ENCODE peak calls at places on chromosomes 12 and 14, in eight cellular contexts. R is DND-41, F is foreskin fibroblast, D is brain microvascular endothelial cell, V is thoracic aorta, E is stomach, X is cardiac fibroblast, T is dorsolateral prefrontal cortex. Z is an unnamed sample.

GRCh38 chr12:88242161-88242925 is 100.2 kb downstream of the TMTC3 start:
- DNase-seq in R (no peak), F (peak; percentile 98), D (peak; percentile 97), V (peak; percentile 16), E (no peak), X (peak; percentile 99), T (no peak), Z (peak; percentile 98)

GRCh38 chr12:125351788-125352187 is 286.6 kb downstream of the AACS start:
- DNase-seq in R (no peak), F (no peak), D (no peak), V (no peak), E (no peak), X (no peak), T (no peak), Z (no peak)

GRCh38 chr12:6953417-6954315 is 2.5 kb downstream of the PTPN6 start:
- DNase-seq in R (peak; percentile 81), F (no peak), D (no peak), V (no peak), E (peak; percentile 54), X (peak; percentile 47), T (no peak), Z (no peak)

GRCh38 chr14:106790189-106791036 is 1264.0 kb downstream of the TMEM121 start:
- DNase-seq in R (peak; percentile 84), F (no peak), D (no peak), V (no peak), E (peak; percentile 85), X (peak; percentile 15), T (no peak), Z (no peak)

GRCh38 chr12:110109037-110109836 is 14.9 kb upstream of the IFT81 start:
- DNase-seq in R (no peak), F (peak; percentile 99), D (peak; percentile 99), V (peak; percentile 74), E (peak; percentile 77), X (peak; percentile 99), T (no peak), Z (peak; percentile 100)

GRCh38 chr14:39568809-39569538 is 136.7 kb upstream of the FBXO33 start:
- DNase-seq in R (no peak), F (no peak), D (no peak), V (no peak), E (no peak), X (no peak), T (no peak), Z (no peak)

GRCh38 chr14:79483472-79483871 is 727.8 kb downstream of the DIO2 start:
- DNase-seq in R (no peak), F (peak; percentile 55), D (peak; percentile 88), V (no peak), E (no peak), X (peak; percentile 56), T (peak; percentile 16), Z (peak; percentile 7)

GRCh38 chr12:19190292-19191031 is 60.9 kb downstream of the PLEKHA5 start:
- DNase-seq in R (no peak), F (peak; percentile 72), D (peak; percentile 42), V (no peak), E (no peak), X (peak; percentile 75), T (peak; percentile 22), Z (peak; percentile 81)

GRCh38 chr12:32036477-32037263 is 70.0 kb upstream of the BICD1 start:
- DNase-seq in R (no peak), F (no peak), D (no peak), V (no peak), E (no peak), X (no peak), T (no peak), Z (no peak)

GRCh38 chr14:98957211-98958047 is 314.6 kb downstream of the BCL11B start:
- DNase-seq in R (no peak), F (peak; percentile 8), D (no peak), V (peak; percentile 43), E (peak; percentile 37), X (peak; percentile 23), T (no peak), Z (peak; percentile 26)

GRCh38 chr12:101877816-101878811 is 734 bp downstream of the DRAM1 start:
- DNase-seq in R (no peak), F (peak; percentile 60), D (no peak), V (no peak), E (peak; percentile 32), X (peak; percentile 35), T (no peak), Z (peak; percentile 31)

GRCh38 chr12:92943482-92944250 is 14.6 kb upstream of the EEA1 start:
- DNase-seq in R (no peak), F (no peak), D (no peak), V (no peak), E (no peak), X (peak; percentile 59), T (no peak), Z (peak; percentile 83)

GRCh38 chr14:77032854-77033621 is 4.5 kb upstream of the IRF2BPL start:
- DNase-seq in R (peak; percentile 86), F (peak; percentile 99), D (peak; percentile 91), V (peak; percentile 81), E (peak; percentile 91), X (peak; percentile 99), T (peak; percentile 79), Z (peak; percentile 100)
- TF ChIP-seq CTCF in R (no peak), F (no peak), D (peak; percentile 32), V (no peak), E (no peak), X (no peak), T (peak; percentile 27), Z (peak; percentile 26)

GRCh38 chr14:59093889-59094288 is 94.6 kb upstream of the DAAM1 start:
- DNase-seq in R (no peak), F (peak; percentile 25), D (no peak), V (no peak), E (no peak), X (no peak), T (no peak), Z (no peak)
- H3K4me3 ChIP-seq in R (no peak overlapping the region), F (no peak overlapping the region), D (no peak overlapping the region), V (no peak overlapping the region), E (no peak overlapping the region), X (no peak overlapping the region), T (no peak overlapping the region), Z (no peak overlapping the region)

GRCh38 chr12:68686262-68686594 is 550 bp upstream of the NUP107 start:
- DNase-seq in R (no peak), F (no peak), D (no peak), V (no peak), E (no peak), X (no peak), T (no peak), Z (peak; percentile 7)

GRCh38 chr12:68686595-68687521 is at the start of gene NUP107:
- DNase-seq in R (peak; percentile 96), F (peak; percentile 99), D (peak; percentile 99), V (peak; percentile 98), E (peak; percentile 100), X (peak; percentile 99), T (peak; percentile 94), Z (peak; percentile 100)
- TF ChIP-seq CTCF in R (no peak), F (peak; percentile 23), D (peak; percentile 43), V (peak; percentile 25), E (no peak), X (peak; percentile 28), T (peak; percentile 44), Z (peak; percentile 40)

GRCh38 chr14:51847489-51847796 is 13.0 kb upstream of the GNG2 start:
- DNase-seq in R (no peak), F (no peak), D (no peak), V (no peak), E (no peak), X (no peak), T (no peak), Z (no peak)
- H3K4me3 ChIP-seq in R (no peak overlapping the region), F (no peak overlapping the region), D (no peak overlapping the region), V (no peak overlapping the region), E (no peak overlapping the region), X (no peak overlapping the region), T (no peak overlapping the region), Z (no peak overlapping the region)